ENCODE peak calls at places on chromosomes 11 and 22, in eight cellular contexts. B is upper lobe of right lung; L is GM10248; Q is Right ventricle myocardium inferior; F is chondrocyte; V is activated T-helper 1 cell treated with anti-CD3 and anti-CD28 coated beads, Interleukin-2, amount 50 U/mL, for 16 hours; N is HEK293T; H is kidney tubule cell. M is an unnamed sample.

GRCh38 chr11:21180194-21180593 is 510.8 kb downstream of the NELL1 start:
- DNase-seq in F (no peak), N (no peak), L (no peak), B (no peak), V (no peak), H (no peak), Q (no peak), M (no peak)

GRCh38 chr11:59141673-59142460 is 789 bp upstream of the FAM111A start:
- DNase-seq in Q (no peak), H (peak), L (no peak), B (no peak), V (no peak), N (no peak), F (no peak), M (no peak)

GRCh38 chr11:76947790-76948189 is 86.4 kb upstream of the B3GNT6 start:
- DNase-seq in H (no peak), B (no peak), F (no peak), N (no peak), Q (no peak), V (no peak), L (no peak), M (no peak)

GRCh38 chr22:31944700-31945477 is 554 bp downstream of the YWHAH start:
- DNase-seq in V (no peak), F (peak), H (peak), N (peak), B (peak), L (no peak), Q (peak), M (peak)

GRCh38 chr11:71252782-71253730 is 679 bp upstream of the SHANK2 start:
- DNase-seq in H (peak), N (peak), B (peak), V (no peak), F (no peak), Q (no peak), L (no peak), M (peak)

GRCh38 chr11:81495699-81496292 is 1237.9 kb downstream of the FAM181B start:
- DNase-seq in L (no peak), N (no peak), F (no peak), B (no peak), H (no peak), V (no peak), Q (no peak), M (no peak)

GRCh38 chr22:44396021-44396726 is 83.4 kb upstream of the SHISAL1 start:
- DNase-seq in B (peak), N (no peak), H (no peak), L (no peak), V (no peak), Q (no peak), F (peak), M (no peak)

GRCh38 chr11:12517306-12517705 is 139.9 kb downstream of the PARVA start:
- DNase-seq in N (no peak), H (no peak), V (no peak), L (no peak), B (no peak), Q (no peak), F (no peak), M (no peak)

GRCh38 chr22:34973016-34973415 is 92.9 kb upstream of the ISX start:
- DNase-seq in H (peak), V (no peak), B (no peak), F (no peak), L (no peak), N (no peak), Q (no peak), M (no peak)

GRCh38 chr22:19663286-19663815 is 51.0 kb upstream of the SEPTIN5 start:
- DNase-seq in V (no peak), Q (peak), B (no peak), N (no peak), F (no peak), L (peak), H (peak), M (no peak)

GRCh38 chr11:34356918-34357645 is 728 bp downstream of the ABTB2 start:
- DNase-seq in N (peak), F (no peak), H (peak), L (peak), Q (peak), B (peak), V (peak), M (peak)

M was measured in NCI-H526.